ENCODE peak calls at places on chromosomes 1 and 21, in six cellular contexts. O, N, R, T, S and U are unnamed samples.

GRCh38 chr1:30903343-30904034 is 5.1 kb downstream of the SDC3 start:
- DNase-seq in R (no peak), O (no peak), N (no peak), T (no peak), S (no peak), U (no peak)

GRCh38 chr1:115323366-115324004 is 14.6 kb downstream of the NGF start:
- DNase-seq in T (no peak), O (no peak), N (peak), R (peak), S (no peak), U (no peak)

GRCh38 chr1:177012342-177012741 is 152.2 kb downstream of the ASTN1 start:
- DNase-seq in S (no peak), T (no peak), R (no peak), O (no peak), N (no peak), U (no peak)

GRCh38 chr1:14037101-14037807 is 337.3 kb downstream of the PRDM2 start:
- DNase-seq in N (no peak), T (no peak), S (no peak), O (no peak), R (no peak), U (no peak)

GRCh38 chr1:10546896-10547295 is 72.1 kb downstream of the PEX14 start:
- DNase-seq in R (no peak), N (no peak), S (no peak), O (no peak), T (no peak), U (no peak)

GRCh38 chr1:47181955-47182680 is 7.7 kb downstream of the PDZK1IP1 start:
- DNase-seq in O (peak), N (no peak), S (no peak), T (no peak), R (peak), U (no peak)

GRCh38 chr1:32724678-32725594 is 22.4 kb upstream of the SYNC start:
- DNase-seq in R (peak), O (no peak), N (peak), S (peak), T (peak), U (peak)

GRCh38 chr1:24605534-24606295 is 37.4 kb upstream of the SRRM1 start:
- DNase-seq in R (no peak), N (no peak), S (no peak), O (no peak), T (no peak), U (no peak)

GRCh38 chr1:84060781-84061180 is 61.8 kb upstream of the TTLL7 start:
- DNase-seq in S (no peak), T (no peak), R (no peak), N (no peak), O (no peak), U (no peak)

GRCh38 chr1:229661022-229661877 is 35.2 kb downstream of the URB2 start:
- DNase-seq in R (peak), O (peak), T (peak), S (no peak), N (peak), U (no peak)

GRCh38 chr1:69510026-69510425 is 57.7 kb upstream of the LRRC7 start:
- DNase-seq in S (no peak), T (no peak), N (no peak), O (no peak), R (peak), U (peak)

GRCh38 chr1:214280386-214281029 is 451 bp upstream of the SMYD2 start:
- DNase-seq in T (peak), O (no peak), N (peak), R (peak), S (no peak), U (no peak)

GRCh38 chr1:237211540-237211939 is 169.6 kb downstream of the RYR2 start:
- DNase-seq in N (no peak), R (no peak), S (no peak), T (no peak), O (no peak), U (no peak)

GRCh38 chr1:19138958-19139581 is 71.0 kb downstream of the UBR4 start:
- DNase-seq in N (no peak), R (no peak), T (no peak), O (no peak), S (no peak), U (no peak)

GRCh38 chr1:61287734-61288133 is 205.4 kb downstream of the NFIA start:
- DNase-seq in S (peak), T (no peak), N (peak), R (peak), O (no peak), U (peak)

GRCh38 chr21:20519076-20519475 is 479.1 kb upstream of the NCAM2 start:
- DNase-seq in S (no peak), O (no peak), T (no peak), R (no peak), N (no peak), U (no peak)

GRCh38 chr1:21665711-21666571 is 3.2 kb downstream of the RAP1GAP start:
- DNase-seq in R (peak), S (no peak), N (no peak), T (no peak), O (no peak), U (no peak)

GRCh38 chr1:44031900-44032817 is 897 bp upstream of the SLC6A9 start:
- DNase-seq in R (no peak), N (no peak), O (no peak), S (no peak), T (no peak), U (no peak)

GRCh38 chr1:8815582-8816285 is 1.7 kb downstream of the RERE start:
- DNase-seq in R (peak), O (peak), N (peak), S (no peak), T (no peak), U (peak)

GRCh38 chr1:187445066-187445465 is 616.3 kb downstream of the PLA2G4A start:
- DNase-seq in O (no peak), T (no peak), S (no peak), R (no peak), N (no peak), U (no peak)

GRCh38 chr1:9825101-9826074 is 1.6 kb upstream of the CLSTN1 start:
- DNase-seq in N (peak), O (no peak), T (peak), S (no peak), R (peak), U (peak)

GRCh38 chr1:54569339-54569738 is 21.3 kb downstream of the ACOT11 start:
- DNase-seq in R (peak), S (peak), T (no peak), O (no peak), N (peak), U (no peak)

GRCh38 chr1:239898067-239898730 is 193.5 kb upstream of the FMN2 start:
- DNase-seq in O (peak), N (peak), S (no peak), R (peak), T (peak), U (peak)

GRCh38 chr21:35593000-35593502 is 467.3 kb downstream of the SETD4 start:
- DNase-seq in R (peak), S (no peak), O (no peak), T (no peak), N (peak), U (peak)

GRCh38 chr1:60965280-60965854 is 117.0 kb upstream of the NFIA start:
- DNase-seq in O (no peak), S (no peak), R (no peak), N (no peak), T (no peak), U (no peak)

GRCh38 chr1:2918441-2918840 is 102.8 kb upstream of the ACTRT2 start:
- DNase-seq in R (no peak), N (no peak), S (no peak), T (no peak), O (no peak), U (no peak)

GRCh38 chr1:204384636-204385354 is 25.1 kb upstream of the PLEKHA6 start:
- DNase-seq in R (peak), O (no peak), N (peak), S (no peak), T (no peak), U (no peak)